ENCODE peak calls at places on chromosomes 12 and 14, in seven cellular contexts. One of them, this sample, is unnamed.

GRCh38 chr14:20683896-20684661 is at the start of gene RNASE4:
- DNase-seq in AG08396: peak; percentile 81
- DNase-seq in cerebellar cortex: peak; percentile 86
- DNase-seq in GM12891: peak; percentile 50
- DNase-seq in RKO: peak; percentile 87
- DNase-seq in SHP77: peak; percentile 78
- DNase-seq in transverse colon: peak; percentile 95
- DNase-seq in this sample: peak; percentile 91

GRCh38 chr14:68444449-68445168 is 348.3 kb downstream of the ZFP36L1 start:
- DNase-seq in AG08396: no peak
- DNase-seq in cerebellar cortex: no peak
- DNase-seq in GM12891: no peak
- DNase-seq in RKO: no peak
- DNase-seq in SHP77: no peak
- DNase-seq in transverse colon: no peak
- DNase-seq in this sample: no peak

GRCh38 chr12:52514471-52515318 is 5.5 kb downstream of the KRT5 start:
- DNase-seq in AG08396: no peak
- DNase-seq in cerebellar cortex: no peak
- DNase-seq in GM12891: no peak
- DNase-seq in RKO: no peak
- DNase-seq in SHP77: no peak
- DNase-seq in transverse colon: no peak
- DNase-seq in this sample: no peak

GRCh38 chr14:90491221-90491867 is 94.5 kb downstream of the CALM1 start:
- DNase-seq in AG08396: peak; percentile 63
- DNase-seq in cerebellar cortex: peak; percentile 97
- DNase-seq in GM12891: no peak
- DNase-seq in RKO: no peak
- DNase-seq in SHP77: no peak
- DNase-seq in transverse colon: no peak
- DNase-seq in this sample: no peak

GRCh38 chr14:69531135-69531534 is 43.5 kb downstream of the CCDC177 start:
- DNase-seq in AG08396: no peak
- DNase-seq in cerebellar cortex: no peak
- DNase-seq in GM12891: no peak
- DNase-seq in RKO: no peak
- DNase-seq in SHP77: no peak
- DNase-seq in transverse colon: no peak
- DNase-seq in this sample: no peak

GRCh38 chr14:99035268-99035667 is 236.7 kb downstream of the BCL11B start:
- DNase-seq in AG08396: peak; percentile 42
- DNase-seq in cerebellar cortex: peak; percentile 4
- DNase-seq in GM12891: no peak
- DNase-seq in RKO: no peak
- DNase-seq in SHP77: no peak
- DNase-seq in transverse colon: peak; percentile 41
- DNase-seq in this sample: no peak

GRCh38 chr12:47740536-47741339 is 15.4 kb upstream of the ENDOU start:
- DNase-seq in AG08396: no peak
- DNase-seq in cerebellar cortex: no peak
- DNase-seq in GM12891: no peak
- DNase-seq in RKO: no peak
- DNase-seq in SHP77: peak; percentile 70
- DNase-seq in transverse colon: peak; percentile 58
- DNase-seq in this sample: no peak

GRCh38 chr12:2806700-2807099 is 5.8 kb upstream of the ITFG2 start:
- DNase-seq in AG08396: no peak
- DNase-seq in cerebellar cortex: no peak
- DNase-seq in GM12891: no peak
- DNase-seq in RKO: no peak
- DNase-seq in SHP77: no peak
- DNase-seq in transverse colon: no peak
- DNase-seq in this sample: no peak

GRCh38 chr12:65449400-65449799 is 170.9 kb downstream of the MSRB3 start:
- DNase-seq in AG08396: peak; percentile 13
- DNase-seq in cerebellar cortex: no peak
- DNase-seq in GM12891: no peak
- DNase-seq in RKO: peak; percentile 32
- DNase-seq in SHP77: no peak
- DNase-seq in transverse colon: no peak
- DNase-seq in this sample: peak; percentile 68

GRCh38 chr12:47652491-47653234 is 53.2 kb downstream of the RPAP3 start:
- DNase-seq in AG08396: no peak
- DNase-seq in cerebellar cortex: no peak
- DNase-seq in GM12891: no peak
- DNase-seq in RKO: no peak
- DNase-seq in SHP77: peak; percentile 61
- DNase-seq in transverse colon: no peak
- DNase-seq in this sample: no peak

GRCh38 chr12:3551386-3551785 is 60.4 kb downstream of the PRMT8 start:
- DNase-seq in AG08396: no peak
- DNase-seq in cerebellar cortex: no peak
- DNase-seq in GM12891: no peak
- DNase-seq in RKO: no peak
- DNase-seq in SHP77: no peak
- DNase-seq in transverse colon: no peak
- DNase-seq in this sample: peak; percentile 36

GRCh38 chr12:105256921-105257320 is 20.9 kb upstream of the APPL2 start:
- DNase-seq in AG08396: peak; percentile 41
- DNase-seq in cerebellar cortex: no peak
- DNase-seq in GM12891: no peak
- DNase-seq in RKO: no peak
- DNase-seq in SHP77: no peak
- DNase-seq in transverse colon: no peak
- DNase-seq in this sample: peak; percentile 97

GRCh38 chr14:26113930-26114329 is 483.9 kb downstream of the NOVA1 start:
- DNase-seq in AG08396: no peak
- DNase-seq in cerebellar cortex: no peak
- DNase-seq in GM12891: no peak
- DNase-seq in RKO: no peak
- DNase-seq in SHP77: no peak
- DNase-seq in transverse colon: no peak
- DNase-seq in this sample: no peak

GRCh38 chr14:73634333-73634833 is 10.4 kb upstream of the DNAL1 start:
- DNase-seq in AG08396: no peak
- DNase-seq in cerebellar cortex: peak; percentile 64
- DNase-seq in GM12891: peak; percentile 22
- DNase-seq in RKO: no peak
- DNase-seq in SHP77: no peak
- DNase-seq in transverse colon: peak; percentile 55
- DNase-seq in this sample: no peak

GRCh38 chr12:55760663-55761062 is 17.7 kb downstream of the GDF11 start:
- DNase-seq in AG08396: no peak
- DNase-seq in cerebellar cortex: no peak
- DNase-seq in GM12891: no peak
- DNase-seq in RKO: no peak
- DNase-seq in SHP77: no peak
- DNase-seq in transverse colon: no peak
- DNase-seq in this sample: no peak

GRCh38 chr12:55874465-55874864 is 31.7 kb upstream of the MMP19 start:
- DNase-seq in AG08396: no peak
- DNase-seq in cerebellar cortex: no peak
- DNase-seq in GM12891: no peak
- DNase-seq in RKO: no peak
- DNase-seq in SHP77: no peak
- DNase-seq in transverse colon: no peak
- DNase-seq in this sample: no peak

GRCh38 chr12:5267603-5268423 is 164.1 kb upstream of the NTF3 start:
- DNase-seq in AG08396: no peak
- DNase-seq in cerebellar cortex: no peak
- DNase-seq in GM12891: no peak
- DNase-seq in RKO: no peak
- DNase-seq in SHP77: no peak
- DNase-seq in transverse colon: no peak
- DNase-seq in this sample: no peak

GRCh38 chr12:28890664-28891063 is 258.4 kb upstream of the FAR2 start:
- DNase-seq in AG08396: no peak
- DNase-seq in cerebellar cortex: no peak
- DNase-seq in GM12891: no peak
- DNase-seq in RKO: no peak
- DNase-seq in SHP77: no peak
- DNase-seq in transverse colon: no peak
- DNase-seq in this sample: no peak

GRCh38 chr12:68901551-68901950 is 31.4 kb downstream of the CPM start:
- DNase-seq in AG08396: no peak
- DNase-seq in cerebellar cortex: no peak
- DNase-seq in GM12891: no peak
- DNase-seq in RKO: no peak
- DNase-seq in SHP77: no peak
- DNase-seq in transverse colon: no peak
- DNase-seq in this sample: no peak

GRCh38 chr12:58977476-58977875 is 57.2 kb upstream of the LRIG3 start:
- DNase-seq in AG08396: no peak
- DNase-seq in cerebellar cortex: no peak
- DNase-seq in GM12891: no peak
- DNase-seq in RKO: no peak
- DNase-seq in SHP77: no peak
- DNase-seq in transverse colon: no peak
- DNase-seq in this sample: no peak

GRCh38 chr14:95667251-95667693 is 19.0 kb upstream of the TCL1B start:
- DNase-seq in AG08396: no peak
- DNase-seq in cerebellar cortex: no peak
- DNase-seq in GM12891: no peak
- DNase-seq in RKO: no peak
- DNase-seq in SHP77: no peak
- DNase-seq in transverse colon: no peak
- DNase-seq in this sample: no peak

GRCh38 chr12:1645819-1646218 is 16.8 kb downstream of the WNT5B start:
- DNase-seq in AG08396: no peak
- DNase-seq in cerebellar cortex: no peak
- DNase-seq in GM12891: no peak
- DNase-seq in RKO: no peak
- DNase-seq in SHP77: no peak
- DNase-seq in transverse colon: no peak
- DNase-seq in this sample: no peak

GRCh38 chr14:104800600-104801283 is at the start of gene ZBTB42:
- DNase-seq in AG08396: peak; percentile 75
- DNase-seq in cerebellar cortex: no peak
- DNase-seq in GM12891: peak; percentile 75
- DNase-seq in RKO: peak; percentile 49
- DNase-seq in SHP77: peak; percentile 39
- DNase-seq in transverse colon: peak; percentile 91
- DNase-seq in this sample: peak; percentile 30

GRCh38 chr12:54294152-54294913 is 6.5 kb downstream of the NFE2 start:
- DNase-seq in AG08396: peak; percentile 70
- DNase-seq in cerebellar cortex: no peak
- DNase-seq in GM12891: peak; percentile 55
- DNase-seq in RKO: no peak
- DNase-seq in SHP77: no peak
- DNase-seq in transverse colon: peak; percentile 75
- DNase-seq in this sample: peak; percentile 56

GRCh38 chr12:21649034-21649433 is 8.6 kb downstream of the LDHB start:
- DNase-seq in AG08396: no peak
- DNase-seq in cerebellar cortex: no peak
- DNase-seq in GM12891: no peak
- DNase-seq in RKO: no peak
- DNase-seq in SHP77: no peak
- DNase-seq in transverse colon: no peak
- DNase-seq in this sample: no peak

GRCh38 chr12:81083906-81084513 is 6.1 kb downstream of the ACSS3 start:
- DNase-seq in AG08396: no peak
- DNase-seq in cerebellar cortex: no peak
- DNase-seq in GM12891: no peak
- DNase-seq in RKO: no peak
- DNase-seq in SHP77: no peak
- DNase-seq in transverse colon: no peak
- DNase-seq in this sample: no peak

GRCh38 chr12:118034429-118035193 is 18.1 kb downstream of the RFC5 start:
- DNase-seq in AG08396: peak; percentile 42
- DNase-seq in cerebellar cortex: peak; percentile 82
- DNase-seq in GM12891: no peak
- DNase-seq in RKO: peak; percentile 66
- DNase-seq in SHP77: no peak
- DNase-seq in transverse colon: peak; percentile 25
- DNase-seq in this sample: peak; percentile 44

GRCh38 chr12:34051486-34051885 is 29.2 kb downstream of the ALG10 start:
- DNase-seq in AG08396: no peak
- DNase-seq in cerebellar cortex: no peak
- DNase-seq in GM12891: no peak
- DNase-seq in RKO: no peak
- DNase-seq in SHP77: no peak
- DNase-seq in transverse colon: no peak
- DNase-seq in this sample: no peak

GRCh38 chr14:63468273-63468672 is 74.9 kb downstream of the PPP2R5E start:
- DNase-seq in AG08396: no peak
- DNase-seq in cerebellar cortex: no peak
- DNase-seq in GM12891: no peak
- DNase-seq in RKO: no peak
- DNase-seq in SHP77: no peak
- DNase-seq in transverse colon: no peak
- DNase-seq in this sample: no peak

GRCh38 chr12:76152161-76152807 is 67.8 kb upstream of the NAP1L1 start:
- DNase-seq in AG08396: no peak
- DNase-seq in cerebellar cortex: no peak
- DNase-seq in GM12891: peak; percentile 34
- DNase-seq in RKO: no peak
- DNase-seq in SHP77: no peak
- DNase-seq in transverse colon: peak; percentile 8
- DNase-seq in this sample: no peak

GRCh38 chr12:93098077-93098476 is 169.0 kb upstream of the EEA1 start:
- DNase-seq in AG08396: no peak
- DNase-seq in cerebellar cortex: peak; percentile 61
- DNase-seq in GM12891: peak; percentile 18
- DNase-seq in RKO: peak; percentile 32
- DNase-seq in SHP77: no peak
- DNase-seq in transverse colon: peak; percentile 78
- DNase-seq in this sample: no peak

GRCh38 chr12:69570545-69571399 is 14.5 kb upstream of the CCT2 start:
- DNase-seq in AG08396: peak; percentile 41
- DNase-seq in cerebellar cortex: peak; percentile 79
- DNase-seq in GM12891: no peak
- DNase-seq in RKO: peak; percentile 82
- DNase-seq in SHP77: peak; percentile 8
- DNase-seq in transverse colon: peak; percentile 46
- DNase-seq in this sample: peak; percentile 54

GRCh38 chr14:37122919-37123639 is 49.3 kb downstream of the SLC25A21 start:
- DNase-seq in AG08396: no peak
- DNase-seq in cerebellar cortex: no peak
- DNase-seq in GM12891: no peak
- DNase-seq in RKO: no peak
- DNase-seq in SHP77: no peak
- DNase-seq in transverse colon: no peak
- DNase-seq in this sample: peak; percentile 16

GRCh38 chr14:58298880-58299664 is 717 bp downstream of the ARID4A start:
- DNase-seq in AG08396: peak; percentile 29
- DNase-seq in cerebellar cortex: no peak
- DNase-seq in GM12891: peak; percentile 29
- DNase-seq in RKO: no peak
- DNase-seq in SHP77: no peak
- DNase-seq in transverse colon: peak; percentile 45
- DNase-seq in this sample: no peak

GRCh38 chr14:58772061-58772604 is 134.4 kb downstream of the DACT1 start:
- DNase-seq in AG08396: no peak
- DNase-seq in cerebellar cortex: no peak
- DNase-seq in GM12891: no peak
- DNase-seq in RKO: no peak
- DNase-seq in SHP77: peak; percentile 17
- DNase-seq in transverse colon: no peak
- DNase-seq in this sample: no peak

GRCh38 chr12:64008596-64008995 is 164.1 kb downstream of the SRGAP1 start:
- DNase-seq in AG08396: no peak
- DNase-seq in cerebellar cortex: no peak
- DNase-seq in GM12891: no peak
- DNase-seq in RKO: no peak
- DNase-seq in SHP77: no peak
- DNase-seq in transverse colon: no peak
- DNase-seq in this sample: no peak

GRCh38 chr12:99259040-99259934 is 388.3 kb upstream of the GARIN6 start:
- DNase-seq in AG08396: no peak
- DNase-seq in cerebellar cortex: peak; percentile 92
- DNase-seq in GM12891: no peak
- DNase-seq in RKO: no peak
- DNase-seq in SHP77: no peak
- DNase-seq in transverse colon: no peak
- DNase-seq in this sample: no peak

GRCh38 chr14:70709726-70710382 is 68.1 kb downstream of the TTC9 start:
- DNase-seq in AG08396: no peak
- DNase-seq in cerebellar cortex: no peak
- DNase-seq in GM12891: no peak
- DNase-seq in RKO: no peak
- DNase-seq in SHP77: peak; percentile 39
- DNase-seq in transverse colon: no peak
- DNase-seq in this sample: no peak

This sample was measured in SJSA1.